ENCODE peak calls at places on chromosomes 12 and 14, in four cellular contexts. S, J, B and C are unnamed samples.

GRCh38 chr12:92648242-92649031 is 54.4 kb upstream of the PLEKHG7 start:
- DNase-seq in S (peak; percentile 19), J (peak; percentile 54), B (no peak), C (no peak)

GRCh38 chr14:91018465-91018864 is 42.0 kb downstream of the RPS6KA5 start:
- DNase-seq in S (no peak), J (no peak), B (no peak), C (no peak)

GRCh38 chr14:77641534-77642341 is 25.3 kb upstream of the SPTLC2 start:
- DNase-seq in S (peak; percentile 53), J (peak; percentile 39), B (peak; percentile 70), C (no peak)

GRCh38 chr12:1698638-1699214 is 7.9 kb downstream of the ADIPOR2 start:
- DNase-seq in S (no peak), J (no peak), B (no peak), C (no peak)

GRCh38 chr14:53758141-53758540 is 198.5 kb downstream of the BMP4 start:
- DNase-seq in S (no peak), J (no peak), B (no peak), C (no peak)

GRCh38 chr12:52366738-52367485 is at the start of gene KRT85:
- DNase-seq in S (no peak), J (no peak), B (no peak), C (no peak)

GRCh38 chr12:24505366-24506025 is 443.4 kb downstream of the BCAT1 start:
- DNase-seq in S (no peak), J (no peak), B (no peak), C (no peak)

GRCh38 chr14:71726639-71727085 is 205.6 kb upstream of the RGS6 start:
- DNase-seq in S (no peak), J (no peak), B (peak; percentile 44), C (no peak)

GRCh38 chr12:37666069-37666781 is 650.3 kb upstream of the ALG10B start:
- DNase-seq in S (no peak), J (no peak), B (no peak), C (no peak)

GRCh38 chr12:122894173-122895121 is 1.5 kb downstream of the VPS37B start:
- DNase-seq in S (no peak), J (peak; percentile 49), B (peak; percentile 76), C (no peak)

GRCh38 chr14:68501621-68502052 is 291.2 kb downstream of the ZFP36L1 start:
- DNase-seq in S (no peak), J (no peak), B (no peak), C (no peak)

GRCh38 chr14:75440733-75441474 is 13.1 kb downstream of the JDP2 start:
- DNase-seq in S (peak; percentile 68), J (no peak), B (peak; percentile 62), C (no peak)

GRCh38 chr12:104201238-104202001 is 14.2 kb upstream of the TXNRD1 start:
- DNase-seq in S (peak; percentile 65), J (peak; percentile 84), B (peak; percentile 46), C (no peak)

GRCh38 chr12:2288001-2288400 is 235.2 kb downstream of the CACNA1C start:
- DNase-seq in S (peak; percentile 43), J (no peak), B (no peak), C (no peak)

GRCh38 chr14:105855246-105855892 is 329.0 kb downstream of the TMEM121 start:
- DNase-seq in S (no peak), J (no peak), B (no peak), C (no peak)

GRCh38 chr12:130695061-130695460 is 21.0 kb downstream of the RIMBP2 start:
- DNase-seq in S (no peak), J (no peak), B (no peak), C (no peak)

GRCh38 chr12:95412826-95413311 is 61.1 kb upstream of the METAP2 start:
- DNase-seq in S (peak; percentile 96), J (peak; percentile 92), B (no peak), C (peak; percentile 69)

GRCh38 chr14:48584031-48584430 is 908.6 kb upstream of the MDGA2 start:
- DNase-seq in S (no peak), J (peak; percentile 42), B (no peak), C (no peak)

GRCh38 chr14:103134405-103134804 is 11.1 kb downstream of the TNFAIP2 start:
- DNase-seq in S (no peak), J (no peak), B (no peak), C (no peak)

GRCh38 chr14:32470161-32470705 is 141.1 kb downstream of the AKAP6 start:
- DNase-seq in S (no peak), J (peak; percentile 56), B (no peak), C (no peak)

GRCh38 chr14:96091941-96092411 is 52.8 kb downstream of the C14orf132 start:
- DNase-seq in S (peak; percentile 66), J (no peak), B (no peak), C (no peak)

GRCh38 chr14:43795600-43796228 is 711.4 kb downstream of the FSCB start:
- DNase-seq in S (peak; percentile 8), J (peak; percentile 51), B (no peak), C (no peak)

GRCh38 chr12:57795354-57795753 is 12.8 kb downstream of the TSFM start:
- DNase-seq in S (no peak), J (peak; percentile 90), B (no peak), C (no peak)

GRCh38 chr12:63863658-63864455 is 19.4 kb downstream of the SRGAP1 start:
- DNase-seq in S (no peak), J (peak; percentile 56), B (no peak), C (no peak)

GRCh38 chr14:101579372-101580080 is 18.2 kb downstream of the DIO3 start:
- DNase-seq in S (no peak), J (no peak), B (no peak), C (no peak)

GRCh38 chr12:70069221-70069811 is 173.9 kb upstream of the CNOT2 start:
- DNase-seq in S (no peak), J (no peak), B (no peak), C (no peak)

GRCh38 chr12:23611320-23611719 is 338.1 kb downstream of the SOX5 start:
- DNase-seq in S (peak; percentile 17), J (no peak), B (no peak), C (no peak)

GRCh38 chr12:95102916-95103671 is 29.7 kb upstream of the NR2C1 start:
- DNase-seq in S (peak; percentile 89), J (peak; percentile 99), B (no peak), C (peak; percentile 86)

GRCh38 chr12:68581926-68582325 is 28.8 kb upstream of the RAP1B start:
- DNase-seq in S (no peak), J (no peak), B (no peak), C (no peak)

GRCh38 chr12:57840701-57841100 is 5.8 kb downstream of the CTDSP2 start:
- DNase-seq in S (peak; percentile 47), J (no peak), B (peak; percentile 56), C (no peak)

GRCh38 chr14:73759183-73759713 is 45.1 kb upstream of the PNMA1 start:
- DNase-seq in S (peak; percentile 44), J (peak; percentile 56), B (peak; percentile 61), C (no peak)

GRCh38 chr12:14775652-14776020 is 27.6 kb downstream of the WBP11 start:
- DNase-seq in S (no peak), J (no peak), B (no peak), C (no peak)

GRCh38 chr12:68873316-68873715 is 59.7 kb downstream of the CPM start:
- DNase-seq in S (no peak), J (no peak), B (no peak), C (no peak)

GRCh38 chr14:95480109-95480886 is 36.2 kb downstream of the SYNE3 start:
- DNase-seq in S (no peak), J (peak; percentile 58), B (peak; percentile 41), C (no peak)

DNA sequence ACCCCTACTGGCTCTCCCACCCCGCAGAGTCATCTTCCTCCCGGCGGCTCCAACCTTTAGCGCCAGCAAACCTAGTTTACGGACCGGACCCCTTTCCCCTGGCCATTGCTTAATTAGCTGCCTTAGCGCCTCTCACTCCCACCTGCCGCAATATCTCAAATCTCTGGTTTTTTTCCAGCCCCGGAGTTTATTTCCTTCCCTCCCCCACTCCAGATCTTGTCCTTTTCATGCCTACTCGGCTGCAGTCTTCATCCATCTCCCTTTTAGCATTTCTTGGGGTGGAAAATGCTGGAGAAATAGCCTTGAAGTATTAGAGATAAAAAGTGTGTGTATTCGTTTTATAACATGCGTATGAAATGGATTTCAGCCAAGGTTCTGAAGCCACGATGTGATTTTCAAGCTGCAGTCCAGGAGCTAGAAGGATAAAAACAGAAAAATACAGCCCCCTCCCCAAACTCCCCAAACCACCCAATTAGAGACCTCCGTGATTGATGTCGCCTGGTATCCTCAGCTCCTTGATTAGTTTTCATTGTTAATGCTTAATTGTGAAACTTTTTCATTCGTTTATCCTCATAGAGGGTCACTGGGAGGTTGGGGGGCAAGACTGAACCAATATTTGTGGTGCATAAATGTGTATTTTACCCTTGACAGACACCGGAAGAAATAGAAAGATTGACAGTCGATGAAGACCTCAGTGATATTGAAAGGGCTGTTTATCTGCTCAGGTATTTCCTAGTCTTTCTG is 1.5 kb downstream of the PPP4R4 start:
- DNase-seq in S (no peak), J (no peak), B (no peak), C (no peak)
- H3K4me3 ChIP-seq in S (no peak overlapping the region), J (no peak overlapping the region), B (no peak overlapping the region), C (no peak overlapping the region)

DNA sequence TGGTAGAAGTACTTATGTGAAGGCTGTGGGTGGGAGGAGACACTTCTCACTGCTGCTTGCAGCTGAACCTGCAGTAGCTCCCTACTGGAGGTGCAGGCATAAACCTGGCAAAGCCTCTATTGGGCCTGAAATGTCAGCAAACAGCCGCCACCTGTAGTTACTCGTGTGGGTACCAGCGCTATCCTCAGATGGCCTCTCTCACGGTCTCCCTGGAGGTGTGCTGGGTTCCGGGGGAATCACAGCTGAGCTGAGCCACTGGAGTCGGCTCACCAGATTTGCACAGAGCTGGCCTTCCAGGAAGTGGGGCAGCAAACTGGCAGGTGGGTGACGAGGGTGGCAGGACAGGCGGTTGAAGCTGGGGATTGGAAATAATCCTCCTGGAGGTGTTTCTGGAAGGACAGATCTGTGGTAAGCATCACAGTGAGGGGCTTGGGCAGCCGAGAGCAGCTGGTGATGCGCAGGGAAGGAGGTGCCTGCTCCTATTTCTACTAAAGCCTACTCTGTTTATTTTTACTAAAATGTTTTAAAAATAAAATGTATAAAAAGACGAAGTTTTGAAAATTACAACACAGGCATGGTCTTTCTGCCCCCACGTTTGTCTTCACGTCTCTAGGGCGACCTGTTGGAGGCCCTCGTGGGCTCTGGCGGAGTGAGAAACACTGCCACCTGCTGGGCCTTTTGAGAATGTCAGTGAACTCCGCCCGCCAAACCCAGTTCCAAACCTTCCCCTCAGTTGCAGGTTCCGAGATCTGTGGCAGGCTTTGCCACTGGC is 67.8 kb upstream of the PLEKHG3 start:
- DNase-seq in S (peak; percentile 52), J (peak; percentile 87), B (peak; percentile 61), C (no peak)
- TF ChIP-seq CTCF in S (peak; percentile 77), J (peak; percentile 93), B (peak; percentile 56), C (peak; percentile 81)

GRCh38 chr12:34253674-34254073 is 231.4 kb downstream of the ALG10 start:
- DNase-seq in S (no peak), J (peak; percentile 43), B (no peak), C (no peak)
- H3K4me3 ChIP-seq in S (no peak overlapping the region), J (no peak overlapping the region), B (no peak overlapping the region), C (no peak overlapping the region)

DNA sequence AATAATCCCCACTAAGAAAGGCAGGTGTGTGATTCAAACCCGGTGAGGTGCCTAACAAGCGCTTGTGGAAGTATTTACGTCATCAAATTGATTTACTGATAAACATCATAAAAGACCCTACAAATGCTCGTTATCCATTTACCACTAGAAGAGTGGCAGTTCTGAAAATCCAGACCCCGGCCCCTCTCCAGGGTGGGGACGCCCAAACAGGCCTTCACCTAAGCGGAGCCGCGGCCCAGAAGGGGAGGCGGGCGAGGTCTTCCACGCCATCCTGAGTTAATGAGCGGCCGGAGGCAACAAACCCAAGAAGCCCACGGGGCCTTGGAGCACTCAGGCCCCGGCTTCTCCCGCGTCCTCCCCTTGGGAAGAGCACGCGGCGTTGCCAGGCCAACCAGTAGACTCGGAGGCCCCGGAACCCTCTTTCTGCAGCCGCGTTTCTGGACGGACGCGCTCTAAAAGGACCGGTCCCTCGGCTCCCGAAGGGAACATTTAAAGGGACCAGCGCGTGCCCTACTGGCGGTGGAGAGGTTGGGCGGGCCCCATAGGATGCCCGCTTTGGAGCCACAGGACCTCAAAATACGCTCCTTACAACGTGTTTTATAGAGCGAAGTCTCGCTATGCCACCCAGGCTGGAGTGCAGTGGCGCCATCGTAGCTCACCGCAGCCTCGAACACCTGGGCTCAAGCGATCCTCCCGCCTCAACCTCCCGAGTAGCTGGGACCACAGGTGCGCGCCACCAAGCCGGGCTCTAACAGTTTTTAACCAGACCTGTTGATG is 3.5 kb downstream of the PTPN21 start:
- DNase-seq in S (peak; percentile 86), J (peak; percentile 90), B (peak; percentile 81), C (peak; percentile 65)
- TF ChIP-seq CTCF in S (peak; percentile 36), J (peak; percentile 41), B (no peak), C (peak; percentile 31)